ENCODE peak calls at places on chromosomes 7 and 10, in four cellular contexts. W, H, S and N are unnamed samples.
A peak's percentile ranks its signal among the peaks of the same experiment; 100 is the strongest.

GRCh38 chr10:46538155-46538554 is 18.3 kb downstream of the GPRIN2 start:
- DNase-seq in S (no peak), H (no peak), W (no peak), N (no peak)

GRCh38 chr7:108094933-108095710 is 35.0 kb downstream of the LAMB4 start:
- DNase-seq in H (no peak), W (no peak), S (peak; percentile 89), N (no peak)

GRCh38 chr7:43018446-43018845 is 86.3 kb downstream of the MRPL32 start:
- DNase-seq in W (no peak), H (no peak), S (no peak), N (no peak)

GRCh38 chr7:20306499-20306946 is 24.2 kb upstream of the ITGB8 start:
- DNase-seq in H (no peak), W (no peak), S (no peak), N (no peak)

GRCh38 chr7:129553861-129554530 is 51.7 kb downstream of the SMKR1 start:
- DNase-seq in S (peak; percentile 48), H (no peak), W (peak; percentile 9), N (no peak)

GRCh38 chr10:19412531-19412930 is 363.9 kb downstream of the MALRD1 start:
- DNase-seq in H (no peak), W (no peak), S (peak; percentile 11), N (no peak)

GRCh38 chr10:46999217-46999616 is 88.0 kb downstream of the PTPN20 start:
- DNase-seq in H (no peak), S (no peak), W (no peak), N (no peak)

GRCh38 chr7:35849158-35849831 is 48.4 kb downstream of the SEPTIN7 start:
- DNase-seq in S (peak; percentile 33), H (no peak), W (no peak), N (no peak)

GRCh38 chr7:106568680-106569499 is 92.1 kb downstream of the CCDC71L start:
- DNase-seq in H (peak; percentile 48), W (no peak), S (peak; percentile 95), N (peak; percentile 53)

GRCh38 chr10:73522263-73522662 is 26.4 kb upstream of the PPP3CB start:
- DNase-seq in S (peak; percentile 57), W (no peak), H (no peak), N (no peak)

GRCh38 chr10:16599662-16600061 is 78.0 kb upstream of the C1QL3 start:
- DNase-seq in S (no peak), W (no peak), H (no peak), N (no peak)

GRCh38 chr7:20299647-20300312 is 30.9 kb upstream of the ITGB8 start:
- DNase-seq in S (peak; percentile 79), H (no peak), W (no peak), N (no peak)

GRCh38 chr10:34780818-34781380 is 34.2 kb downstream of the PARD3 start:
- DNase-seq in H (no peak), S (peak; percentile 13), W (no peak), N (no peak)

GRCh38 chr7:32108651-32109050 is 38.4 kb upstream of the PDE1C start:
- DNase-seq in H (no peak), S (no peak), W (no peak), N (no peak)

GRCh38 chr7:124635416-124635815 is 130.2 kb downstream of the GPR37 start:
- DNase-seq in H (no peak), W (no peak), S (no peak), N (no peak)

GRCh38 chr10:13225601-13226000 is 8.6 kb downstream of the UCMA start:
- DNase-seq in H (no peak), S (no peak), W (no peak), N (no peak)

GRCh38 chr7:24728503-24729364 is 28.5 kb downstream of the GSDME start:
- DNase-seq in S (peak; percentile 54), W (no peak), H (no peak), N (peak; percentile 79)

GRCh38 chr10:70319183-70319582 is 35.4 kb upstream of the NPFFR1 start:
- DNase-seq in S (no peak), H (no peak), W (no peak), N (no peak)

GRCh38 chr10:61840403-61840802 is 61.1 kb upstream of the ARID5B start:
- DNase-seq in S (no peak), H (no peak), W (no peak), N (no peak)

GRCh38 chr7:47326220-47326619 is 255.7 kb downstream of the TNS3 start:
- DNase-seq in S (peak; percentile 77), H (no peak), W (no peak), N (peak; percentile 57)

GRCh38 chr10:44862006-44862751 is 49.0 kb upstream of the TMEM72 start:
- DNase-seq in S (no peak), H (peak; percentile 36), W (no peak), N (no peak)

GRCh38 chr10:112859793-112860192 is 90.3 kb upstream of the TCF7L2 start:
- DNase-seq in W (no peak), S (no peak), H (no peak), N (no peak)

GRCh38 chr10:97713351-97713827 is at the start of gene MARVELD1:
- DNase-seq in S (peak; percentile 84), W (no peak), H (peak; percentile 78), N (peak; percentile 94)

GRCh38 chr7:100489824-100490223 is 6.1 kb downstream of the NYAP1 start:
- DNase-seq in S (peak; percentile 88), H (peak; percentile 95), W (no peak), N (no peak)

GRCh38 chr7:139526578-139527544 is 3.4 kb downstream of the CLEC2L start:
- DNase-seq in S (peak; percentile 74), H (no peak), W (no peak), N (no peak)

GRCh38 chr7:149799397-149800168 is 26.2 kb upstream of the ZNF467 start:
- DNase-seq in W (peak; percentile 63), S (no peak), H (no peak), N (no peak)

GRCh38 chr10:122276611-122277205 is 5.6 kb downstream of the BTBD16 start:
- DNase-seq in W (no peak), S (peak; percentile 52), H (no peak), N (no peak)